ENCODE peak calls at places on chromosomes 3 and 15, in eight cellular contexts. B, N, K, E, A, U, R and F are unnamed samples. For H3K4me1, the result is how much of the 10 kb centered on the place peaks cover.

GRCh38 chr15:92385096-92385495 is 8.6 kb upstream of the ST8SIA2 start:
- DNase-seq in B (peak), N (no peak), K (no peak), E (peak), A (no peak), U (no peak), R (no peak), F (no peak)

GRCh38 chr15:89828324-89829145 is 13.9 kb upstream of the ANPEP start:
- DNase-seq in B (peak), N (peak), K (peak), E (peak), A (peak), U (peak), R (peak), F (peak)

GRCh38 chr3:189851682-189852081 is 220.5 kb downstream of the TP63 start:
- DNase-seq in B (no peak), N (no peak), K (no peak), E (no peak), A (no peak), U (no peak), R (no peak), F (no peak)

GRCh38 chr15:25790003-25790660 is 73.0 kb downstream of the ATP10A start:
- DNase-seq in B (peak), N (no peak), K (peak), E (peak), A (peak), U (no peak), R (peak), F (peak)

GRCh38 chr15:60444289-60444912 is 34.5 kb downstream of the ICE2 start:
- DNase-seq in B (peak), N (no peak), K (peak), E (peak), A (no peak), U (no peak), R (no peak), F (no peak)

GRCh38 chr3:155890671-155891190 is 20.3 kb downstream of the GMPS start:
- DNase-seq in B (peak), N (no peak), K (peak), E (peak), A (no peak), U (peak), R (no peak), F (no peak)

GRCh38 chr3:13500133-13500885 is 20.2 kb downstream of the HDAC11 start:
- DNase-seq in B (no peak), N (peak), K (no peak), E (peak), A (no peak), U (no peak), R (no peak), F (peak)

GRCh38 chr3:123546133-123546755 is 38.6 kb downstream of the HACD2 start:
- DNase-seq in B (peak), N (no peak), K (peak), E (peak), A (no peak), U (no peak), R (no peak), F (no peak)

GRCh38 chr3:119819806-119820205 is 37.9 kb downstream of the NR1I2 start:
- DNase-seq in B (peak), N (no peak), K (no peak), E (peak), A (no peak), U (no peak), R (no peak), F (no peak)

GRCh38 chr3:105222568-105223093 is 144.1 kb upstream of the ALCAM start:
- DNase-seq in B (no peak), N (no peak), K (no peak), E (no peak), A (no peak), U (no peak), R (no peak), F (no peak)

GRCh38 chr3:80227216-80227615 is 459.4 kb upstream of the ROBO1 start:
- DNase-seq in B (peak), N (no peak), K (peak), E (no peak), A (no peak), U (no peak), R (no peak), F (no peak)

GRCh38 chr15:78302579-78302978 is 3.2 kb upstream of the SKIC8 start:
- DNase-seq in B (peak), N (no peak), K (peak), E (peak), A (no peak), U (no peak), R (no peak), F (no peak)

GRCh38 chr3:159583662-159584061 is 405.0 kb upstream of the IL12A start:
- DNase-seq in B (no peak), N (no peak), K (no peak), E (no peak), A (no peak), U (no peak), R (no peak), F (no peak)

GRCh38 chr3:147864754-147865354 is 455.7 kb downstream of the ZIC1 start:
- DNase-seq in B (no peak), N (no peak), K (no peak), E (no peak), A (no peak), U (no peak), R (no peak), F (no peak)

GRCh38 chr3:63895422-63896189 is 16.6 kb downstream of the SCAANT1 start:
- DNase-seq in B (no peak), N (no peak), K (no peak), E (no peak), A (no peak), U (no peak), R (no peak), F (no peak)

GRCh38 chr3:179852117-179852886 is 184.4 kb downstream of the PEX5L start:
- DNase-seq in B (peak), N (no peak), K (peak), E (peak), A (peak), U (no peak), R (no peak), F (no peak)

GRCh38 chr3:165617134-165617533 is 220.1 kb downstream of the BCHE start:
- DNase-seq in B (no peak), N (no peak), K (no peak), E (no peak), A (no peak), U (no peak), R (no peak), F (no peak)

GRCh38 chr15:51499379-51499976 is 123.1 kb downstream of the DMXL2 start:
- DNase-seq in B (peak), N (no peak), K (peak), E (peak), A (no peak), U (no peak), R (no peak), F (no peak)

GRCh38 chr3:85387913-85388510 is 429.2 kb downstream of the CADM2 start:
- DNase-seq in B (no peak), N (no peak), K (no peak), E (no peak), A (no peak), U (no peak), R (no peak), F (no peak)

GRCh38 chr15:99305761-99306505 is 54.7 kb downstream of the LRRC28 start:
- DNase-seq in B (peak), N (peak), K (peak), E (peak), A (peak), U (no peak), R (peak), F (peak)

GRCh38 chr3:115947325-115947724 is 324.0 kb downstream of the GAP43 start:
- DNase-seq in B (no peak), N (no peak), K (no peak), E (no peak), A (no peak), U (no peak), R (no peak), F (no peak)

GRCh38 chr3:16203031-16203430 is 28.6 kb downstream of the GALNT15 start:
- DNase-seq in B (peak), N (no peak), K (peak), E (peak), A (no peak), U (no peak), R (no peak), F (no peak)

GRCh38 chr3:10284496-10284895 is 8.3 kb downstream of the GHRL start:
- DNase-seq in B (no peak), N (no peak), K (no peak), E (no peak), A (no peak), U (no peak), R (no peak), F (no peak)

GRCh38 chr15:65032823-65033537 is 3.5 kb upstream of the MTFMT start:
- DNase-seq in B (peak), N (peak), K (peak), E (peak), A (peak), U (peak), R (peak), F (peak)

GRCh38 chr3:43512749-43513404 is 108.9 kb downstream of the ANO10 start:
- DNase-seq in B (peak), N (no peak), K (peak), E (peak), A (no peak), U (peak), R (no peak), F (no peak)

GRCh38 chr3:181383760-181384159 is 328.0 kb upstream of the SOX2 start:
- DNase-seq in B (no peak), N (no peak), K (no peak), E (no peak), A (no peak), U (no peak), R (no peak), F (no peak)

GRCh38 chr15:69499521-69500201 is 47.0 kb downstream of the RPLP1 start:
- DNase-seq in B (no peak), N (peak), K (no peak), E (no peak), A (no peak), U (no peak), R (no peak), F (peak)

GRCh38 chr3:134353171-134353825 is 20.9 kb downstream of the AMOTL2 start:
- DNase-seq in B (no peak), N (peak), K (no peak), E (no peak), A (no peak), U (no peak), R (no peak), F (no peak)

GRCh38 chr3:155412856-155413255 is 119.4 kb upstream of the STRIT1 start:
- DNase-seq in B (no peak), N (no peak), K (no peak), E (no peak), A (no peak), U (no peak), R (no peak), F (no peak)

GRCh38 chr3:125128861-125129501 is 73.2 kb upstream of the HEG1 start:
- DNase-seq in B (peak), N (no peak), K (peak), E (peak), A (peak), U (no peak), R (no peak), F (peak)

GRCh38 chr3:42118762-42119361 is 27.7 kb downstream of the TRAK1 start:
- DNase-seq in B (peak), N (peak), K (peak), E (peak), A (no peak), U (no peak), R (no peak), F (no peak)

GRCh38 chr3:116958291-116958690 is 248.7 kb downstream of the TUSC7 start:
- DNase-seq in B (no peak), N (no peak), K (no peak), E (no peak), A (no peak), U (peak), R (no peak), F (no peak)

GRCh38 chr3:132083583-132084372 is 49.0 kb upstream of the CPNE4 start:
- DNase-seq in B (no peak), N (no peak), K (peak), E (no peak), A (no peak), U (no peak), R (no peak), F (no peak)

GRCh38 chr3:111610612-111611054 is 15.5 kb upstream of the ZBED2 start:
- DNase-seq in B (no peak), N (no peak), K (no peak), E (no peak), A (no peak), U (no peak), R (no peak), F (no peak)

GRCh38 chr15:57118013-57118799 is 199.8 kb downstream of the TCF12 start:
- DNase-seq in B (peak), N (no peak), K (peak), E (peak), A (peak), U (peak), R (no peak), F (no peak)
- H3K27ac ChIP-seq in B (no peak), N (no peak), K (no peak), E (peak), A (peak), U (no peak), R (no peak), F (no peak)

GRCh38 chr15:28107111-28107893 is 8.2 kb upstream of the OCA2 start:
- DNase-seq in B (no peak), N (no peak), K (peak), E (peak), A (no peak), U (no peak), R (no peak), F (no peak)

GRCh38 chr15:28105793-28106192 is 6.7 kb upstream of the OCA2 start:
- DNase-seq in B (no peak), N (no peak), K (no peak), E (no peak), A (no peak), U (no peak), R (no peak), F (no peak)

GRCh38 chr15:28107894-28108255 is 8.8 kb upstream of the OCA2 start:
- DNase-seq in B (no peak), N (no peak), K (no peak), E (no peak), A (no peak), U (no peak), R (no peak), F (no peak)

GRCh38 chr15:28105224-28105791 is 6.2 kb upstream of the OCA2 start:
- DNase-seq in B (no peak), N (no peak), K (no peak), E (no peak), A (no peak), U (no peak), R (no peak), F (no peak)

GRCh38 chr15:28106294-28107110 is 7.4 kb upstream of the OCA2 start:
- DNase-seq in B (no peak), N (no peak), K (no peak), E (peak), A (no peak), U (no peak), R (no peak), F (peak)
- H3K4me3 ChIP-seq in B (peak), N (peak), K (peak), E (peak), A (peak), U (no peak), R (peak), F (peak)

GRCh38 chr15:81284256-81285031 is 39.5 kb downstream of the STARD5 start:
- DNase-seq in B (no peak), N (no peak), K (no peak), E (no peak), A (no peak), U (no peak), R (no peak), F (no peak)
- H3K4me1 ChIP-seq in B (under half), N (under half), K (under half), E (under half), A (under half), U (under half), R (under half), F (under half)

GRCh38 chr15:42508263-42508690 is 12.8 kb downstream of the SNAP23 start:
- DNase-seq in B (peak), N (no peak), K (peak), E (peak), A (no peak), U (peak), R (peak), F (peak)

GRCh38 chr15:42504631-42505030 is 9.2 kb downstream of the SNAP23 start:
- DNase-seq in B (no peak), N (no peak), K (no peak), E (no peak), A (no peak), U (no peak), R (no peak), F (no peak)

GRCh38 chr15:42507514-42507913 is 12.1 kb downstream of the SNAP23 start:
- DNase-seq in B (peak), N (no peak), K (no peak), E (no peak), A (no peak), U (no peak), R (no peak), F (no peak)

GRCh38 chr15:42511010-42511396 is 15.6 kb downstream of the SNAP23 start:
- DNase-seq in B (peak), N (no peak), K (peak), E (peak), A (no peak), U (no peak), R (no peak), F (no peak)

DNA sequence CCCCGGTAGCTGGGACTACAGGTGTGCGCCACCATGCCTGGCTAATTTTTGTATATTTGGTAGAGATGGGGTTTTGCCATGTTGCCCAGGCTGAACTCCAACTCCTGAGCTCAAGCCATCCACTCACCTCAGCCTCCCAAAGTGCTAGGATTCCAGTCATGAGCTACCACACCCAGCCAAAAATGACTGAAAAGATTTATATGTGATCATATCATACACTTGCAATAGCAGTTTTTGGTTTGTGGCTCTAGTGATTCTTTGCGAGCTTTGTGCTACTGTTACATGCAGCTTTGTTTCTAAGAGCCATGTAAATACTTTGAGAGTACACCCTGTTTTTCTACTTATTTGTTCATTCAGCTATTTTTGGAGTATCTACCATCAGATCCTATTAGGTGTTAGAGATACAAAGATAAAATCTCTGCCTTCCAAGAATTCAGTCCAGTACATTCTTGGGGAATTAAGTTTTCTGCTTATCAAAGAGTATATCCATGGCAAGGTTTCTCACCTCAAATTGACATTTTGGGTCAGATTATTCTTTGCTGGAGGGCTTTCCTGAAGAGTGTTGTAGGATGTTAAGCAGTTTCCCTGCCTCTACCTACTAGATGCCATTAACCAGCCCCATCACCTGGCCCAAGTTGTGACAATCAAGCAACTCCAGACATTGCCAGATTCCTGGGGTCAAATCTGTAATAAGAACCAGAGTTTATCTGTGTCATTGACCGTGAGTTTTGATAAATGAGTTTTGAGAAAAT is 15.0 kb downstream of the SNAP23 start:
- DNase-seq in B (no peak), N (no peak), K (no peak), E (no peak), A (no peak), U (no peak), R (no peak), F (no peak)
- H3K27ac ChIP-seq in B (peak), N (peak), K (no peak), E (peak), A (peak), U (peak), R (peak), F (no peak)

GRCh38 chr3:39752019-39752637 is 57.3 kb upstream of the MYRIP start:
- DNase-seq in B (no peak), N (no peak), K (no peak), E (no peak), A (no peak), U (no peak), R (no peak), F (no peak)
- H3K4me3 ChIP-seq in B (no peak), N (no peak), K (no peak), E (no peak), A (no peak), U (no peak), R (no peak), F (no peak)

DNA sequence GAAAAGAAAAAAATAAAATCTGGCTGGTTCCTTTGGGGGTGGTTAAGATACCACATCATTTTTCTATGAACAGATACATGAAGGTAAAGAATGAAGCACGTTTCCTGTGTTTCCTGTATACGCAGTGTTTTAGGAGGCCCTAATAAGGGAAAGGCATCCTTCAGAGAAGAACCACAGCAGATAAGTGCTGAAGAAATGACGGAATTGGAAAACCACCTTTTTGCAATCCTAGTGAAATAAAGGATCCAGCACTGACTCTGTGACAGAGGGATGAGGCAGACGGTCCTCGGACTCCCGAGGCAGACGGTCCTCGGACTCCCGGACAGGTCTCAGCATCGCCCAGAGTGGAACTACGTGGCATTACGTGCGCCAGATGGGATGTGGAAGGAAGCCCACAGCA is 22.3 kb upstream of the GRIP2 start:
- DNase-seq in B (peak), N (no peak), K (peak), E (no peak), A (no peak), U (no peak), R (no peak), F (no peak)
- H3K4me1 ChIP-seq in B (under half), N (under half), K (under half), E (under half), A (under half), U (under half), R (under half), F (under half)

GRCh38 chr3:69871868-69872267 is 127.7 kb upstream of the SAMMSON start:
- DNase-seq in B (no peak), N (no peak), K (no peak), E (no peak), A (no peak), U (no peak), R (no peak), F (no peak)
- H3K27ac ChIP-seq in B (peak), N (peak), K (no peak), E (no peak), A (no peak), U (no peak), R (no peak), F (no peak)

DNA sequence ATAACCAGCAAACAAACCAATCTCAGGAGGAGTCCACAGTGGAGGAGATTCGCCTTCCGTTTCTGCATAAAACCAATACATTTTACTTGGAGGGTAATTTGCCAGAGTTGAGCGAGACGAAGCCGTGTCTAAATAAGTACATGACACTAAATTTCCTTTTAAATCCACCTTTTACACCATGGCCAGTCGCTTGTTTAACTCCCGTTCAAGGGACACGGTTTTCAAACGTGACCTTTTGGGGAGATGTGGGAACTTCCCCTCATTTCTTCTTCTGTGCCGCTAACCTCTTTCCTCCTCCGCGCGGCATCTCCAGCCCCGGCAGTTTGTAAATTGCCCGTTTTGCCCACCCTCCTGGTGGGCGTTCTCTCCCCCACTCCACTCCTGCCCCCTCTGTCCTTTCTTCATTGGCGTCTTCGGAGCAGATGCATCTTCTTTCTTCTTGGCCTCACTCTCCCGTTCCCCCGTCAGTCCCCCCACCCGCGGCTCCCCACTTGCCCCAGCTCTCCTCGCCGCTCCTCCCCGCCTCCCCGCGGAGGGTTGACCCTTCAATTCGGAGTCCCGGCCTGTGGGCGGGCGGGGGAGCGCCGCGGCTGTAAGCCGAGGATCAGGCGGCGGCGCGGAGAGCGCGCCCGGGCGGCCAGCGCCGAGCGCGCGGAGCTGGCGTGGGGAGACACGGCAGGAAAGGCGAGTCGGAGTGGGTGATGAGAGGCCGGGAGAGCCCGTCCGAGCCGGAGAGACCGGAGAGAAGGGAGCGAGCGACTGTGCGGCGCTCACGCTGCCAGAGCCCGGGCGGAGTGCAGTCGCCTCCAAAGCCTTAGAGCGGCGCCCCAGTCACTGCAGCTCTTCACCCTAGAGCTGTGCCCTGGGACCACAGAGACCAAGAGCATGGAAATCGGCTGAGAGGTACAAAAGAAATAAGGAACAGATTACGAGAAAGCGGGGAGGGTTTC is at the start of gene NLGN1:
- DNase-seq in B (peak), N (peak), K (peak), E (peak), A (no peak), U (peak), R (peak), F (peak)
- H3K4me3 ChIP-seq in B (peak), N (peak), K (peak), E (peak), A (peak), U (no peak), R (peak), F (peak)